ENCODE peak calls at places on chromosomes 5 and 9, in nine cellular contexts. X is NCI-H1092, Q is left lung, K is neural crest cell, F is fibroblast of mammary gland, Z is hepatocyte, S is tibial nerve, I is T-cell, L is NCI-H2081. V is an unnamed sample.
A peak's percentile ranks its signal among the peaks of the same experiment; 100 is the strongest.

GRCh38 chr5:148574167-148574566 is 80.2 kb downstream of the HTR4 start:
- DNase-seq in X (no peak), Q (no peak), K (no peak), F (no peak), Z (no peak), S (no peak), I (no peak), L (no peak), V (no peak)

GRCh38 chr9:38018964-38019602 is 49.9 kb downstream of the SHB start:
- DNase-seq in X (peak; percentile 55), Q (no peak), K (no peak), F (peak; percentile 84), Z (peak; percentile 82), S (no peak), I (no peak), L (peak; percentile 15), V (no peak)

GRCh38 chr9:18791074-18791473 is 241.9 kb downstream of the SAXO1 start:
- DNase-seq in X (no peak), Q (no peak), K (peak; percentile 55), F (no peak), Z (peak; percentile 75), S (no peak), I (no peak), L (no peak), V (peak; percentile 73)

GRCh38 chr9:116589392-116590354 is 97.4 kb upstream of the TRIM32 start:
- DNase-seq in X (no peak), Q (no peak), K (no peak), F (peak; percentile 89), Z (peak; percentile 34), S (no peak), I (no peak), L (peak; percentile 13), V (peak; percentile 41)

GRCh38 chr9:105681724-105682123 is 12.6 kb upstream of the TMEM38B start:
- DNase-seq in X (no peak), Q (no peak), K (no peak), F (peak; percentile 92), Z (peak; percentile 9), S (no peak), I (no peak), L (no peak), V (no peak)

GRCh38 chr9:17134843-17135577 is at the start of gene CNTLN:
- DNase-seq in X (peak; percentile 94), Q (peak; percentile 98), K (peak; percentile 98), F (peak; percentile 90), Z (peak; percentile 93), S (peak; percentile 92), I (no peak), L (peak; percentile 96), V (peak; percentile 94)

GRCh38 chr9:20557890-20558608 is 64.2 kb downstream of the MLLT3 start:
- DNase-seq in X (no peak), Q (no peak), K (no peak), F (no peak), Z (no peak), S (no peak), I (no peak), L (no peak), V (no peak)

GRCh38 chr5:129079496-129079895 is 15.1 kb upstream of the ISOC1 start:
- DNase-seq in X (no peak), Q (no peak), K (no peak), F (peak; percentile 28), Z (no peak), S (no peak), I (no peak), L (no peak), V (no peak)

GRCh38 chr5:7976411-7977190 is 107.7 kb downstream of the MTRR start:
- DNase-seq in X (no peak), Q (no peak), K (no peak), F (no peak), Z (no peak), S (no peak), I (no peak), L (no peak), V (no peak)

GRCh38 chr9:127505396-127506116 is 54.2 kb downstream of the LRSAM1 start:
- DNase-seq in X (no peak), Q (no peak), K (peak; percentile 45), F (peak; percentile 32), Z (peak; percentile 58), S (no peak), I (peak; percentile 16), L (no peak), V (peak; percentile 71)

GRCh38 chr9:90991953-90992352 is 190.3 kb downstream of the SYK start:
- DNase-seq in X (no peak), Q (no peak), K (no peak), F (peak; percentile 77), Z (no peak), S (no peak), I (no peak), L (no peak), V (no peak)

V was measured in endothelial cell.